ENCODE peak calls at places on chromosomes 5 and 9, in seven cellular contexts. One of them, this sample, is unnamed.

GRCh38 chr9:108475813-108476212 is 380.0 kb downstream of the ACTL7B start:
- DNase-seq in COR-L47: no peak
- DNase-seq in NCI-H2081: no peak
- DNase-seq in chondrocyte: no peak
- DNase-seq in posterior vena cava: no peak
- DNase-seq in dermis blood vessel endothelial cell: no peak
- DNase-seq in AML-193: no peak
- DNase-seq in this sample: no peak

GRCh38 chr9:86408121-86408520 is 53.9 kb upstream of the TUT7 start:
- DNase-seq in dermis blood vessel endothelial cell: no peak
- DNase-seq in NCI-H2081: no peak
- DNase-seq in COR-L47: no peak
- DNase-seq in AML-193: no peak
- DNase-seq in posterior vena cava: no peak
- DNase-seq in chondrocyte: no peak
- DNase-seq in this sample: no peak

GRCh38 chr5:106376522-106376921 is 1294.2 kb downstream of the EFNA5 start:
- DNase-seq in dermis blood vessel endothelial cell: no peak
- DNase-seq in AML-193: no peak
- DNase-seq in posterior vena cava: no peak
- DNase-seq in chondrocyte: no peak
- DNase-seq in COR-L47: no peak
- DNase-seq in NCI-H2081: no peak
- DNase-seq in this sample: no peak

GRCh38 chr9:113463418-113464285 is at the start of gene RGS3:
- DNase-seq in chondrocyte: no peak
- DNase-seq in COR-L47: peak; percentile 83
- DNase-seq in posterior vena cava: peak; percentile 77
- DNase-seq in dermis blood vessel endothelial cell: peak; percentile 45
- DNase-seq in NCI-H2081: peak; percentile 89
- DNase-seq in AML-193: no peak
- DNase-seq in this sample: peak; percentile 84

GRCh38 chr9:127185931-127186781 is 63.7 kb upstream of the ANGPTL2 start:
- DNase-seq in COR-L47: no peak
- DNase-seq in posterior vena cava: peak; percentile 97
- DNase-seq in AML-193: no peak
- DNase-seq in dermis blood vessel endothelial cell: peak; percentile 50
- DNase-seq in NCI-H2081: no peak
- DNase-seq in chondrocyte: peak; percentile 82
- DNase-seq in this sample: no peak

GRCh38 chr5:31481531-31481930 is 50.4 kb downstream of the DROSHA start:
- DNase-seq in chondrocyte: no peak
- DNase-seq in NCI-H2081: no peak
- DNase-seq in posterior vena cava: no peak
- DNase-seq in AML-193: no peak
- DNase-seq in COR-L47: no peak
- DNase-seq in dermis blood vessel endothelial cell: no peak
- DNase-seq in this sample: no peak

GRCh38 chr5:34751807-34752736 is 86.9 kb upstream of the TTC23L start:
- DNase-seq in posterior vena cava: no peak
- DNase-seq in COR-L47: no peak
- DNase-seq in dermis blood vessel endothelial cell: no peak
- DNase-seq in NCI-H2081: peak; percentile 22
- DNase-seq in chondrocyte: no peak
- DNase-seq in AML-193: no peak
- DNase-seq in this sample: no peak

GRCh38 chr9:109861918-109862317 is 81.9 kb downstream of the PALM2AKAP2 start:
- DNase-seq in dermis blood vessel endothelial cell: no peak
- DNase-seq in NCI-H2081: no peak
- DNase-seq in posterior vena cava: no peak
- DNase-seq in AML-193: no peak
- DNase-seq in COR-L47: no peak
- DNase-seq in chondrocyte: no peak
- DNase-seq in this sample: no peak

GRCh38 chr5:178386532-178386931 is 153.9 kb upstream of the PHYKPL start:
- DNase-seq in AML-193: no peak
- DNase-seq in COR-L47: no peak
- DNase-seq in chondrocyte: peak; percentile 58
- DNase-seq in posterior vena cava: peak; percentile 67
- DNase-seq in dermis blood vessel endothelial cell: no peak
- DNase-seq in NCI-H2081: no peak
- DNase-seq in this sample: no peak

GRCh38 chr9:105967798-105968197 is 273.5 kb downstream of the TMEM38B start:
- DNase-seq in NCI-H2081: no peak
- DNase-seq in posterior vena cava: no peak
- DNase-seq in chondrocyte: no peak
- DNase-seq in AML-193: no peak
- DNase-seq in COR-L47: peak; percentile 34
- DNase-seq in dermis blood vessel endothelial cell: no peak
- DNase-seq in this sample: peak; percentile 0

This sample was measured in SHP77.